ENCODE peak calls at places on chromosomes 6 and 20, in eight cellular contexts. Y is spleen, V is transverse colon, N is stomach, T is breast epithelium, X is sigmoid colon, S is HCT116, H is prostate gland. B is an unnamed sample.

GRCh38 chr20:33659341-33660034 is 2.6 kb upstream of the C20orf144 start:
- DNase-seq in N (no peak), T (no peak), X (peak; percentile 61), H (no peak), Y (peak; percentile 69), V (no peak), S (no peak), B (no peak)

GRCh38 chr20:19758888-19759331 is 852 bp downstream of the RIN2 start:
- DNase-seq in X (peak; percentile 83), N (peak; percentile 49), S (no peak), H (peak; percentile 66), Y (no peak), V (peak; percentile 59), T (peak; percentile 32), B (peak; percentile 92)

GRCh38 chr6:157143171-157143884 is 180.0 kb downstream of the TMEM242 start:
- DNase-seq in V (no peak), Y (no peak), N (no peak), H (no peak), T (no peak), S (no peak), X (no peak), B (no peak)

GRCh38 chr20:50224553-50225255 is 34.1 kb downstream of the CEBPB start:
- DNase-seq in X (peak; percentile 97), T (peak; percentile 69), Y (no peak), N (peak; percentile 42), V (peak; percentile 65), H (no peak), S (no peak), B (no peak)

GRCh38 chr6:46380152-46380807 is 111.0 kb downstream of the RCAN2 start:
- DNase-seq in N (no peak), Y (no peak), S (no peak), H (no peak), T (no peak), V (no peak), X (no peak), B (no peak)

GRCh38 chr6:127515794-127516675 is 3.1 kb downstream of the MTCL3 start:
- DNase-seq in Y (peak; percentile 91), T (no peak), S (peak; percentile 12), N (peak; percentile 47), H (peak; percentile 36), X (peak; percentile 77), V (peak; percentile 54), B (peak; percentile 38)

GRCh38 chr20:39960522-39961420 is 728.3 kb downstream of the MAFB start:
- DNase-seq in Y (no peak), T (peak; percentile 21), S (no peak), H (no peak), V (no peak), X (peak; percentile 63), N (no peak), B (peak; percentile 42)

GRCh38 chr20:62872184-62872862 is 10.7 kb upstream of the TCFL5 start:
- DNase-seq in V (no peak), X (no peak), S (no peak), T (no peak), Y (no peak), H (no peak), N (no peak), B (no peak)

GRCh38 chr6:136547336-136547735 is 2.9 kb downstream of the MAP7 start:
- DNase-seq in S (peak; percentile 21), V (no peak), N (no peak), X (no peak), H (no peak), Y (no peak), T (no peak), B (no peak)

GRCh38 chr20:61131944-61132343 is 120.1 kb upstream of the CDH4 start:
- DNase-seq in H (no peak), T (no peak), S (no peak), V (no peak), N (no peak), X (no peak), Y (no peak), B (no peak)

DNA sequence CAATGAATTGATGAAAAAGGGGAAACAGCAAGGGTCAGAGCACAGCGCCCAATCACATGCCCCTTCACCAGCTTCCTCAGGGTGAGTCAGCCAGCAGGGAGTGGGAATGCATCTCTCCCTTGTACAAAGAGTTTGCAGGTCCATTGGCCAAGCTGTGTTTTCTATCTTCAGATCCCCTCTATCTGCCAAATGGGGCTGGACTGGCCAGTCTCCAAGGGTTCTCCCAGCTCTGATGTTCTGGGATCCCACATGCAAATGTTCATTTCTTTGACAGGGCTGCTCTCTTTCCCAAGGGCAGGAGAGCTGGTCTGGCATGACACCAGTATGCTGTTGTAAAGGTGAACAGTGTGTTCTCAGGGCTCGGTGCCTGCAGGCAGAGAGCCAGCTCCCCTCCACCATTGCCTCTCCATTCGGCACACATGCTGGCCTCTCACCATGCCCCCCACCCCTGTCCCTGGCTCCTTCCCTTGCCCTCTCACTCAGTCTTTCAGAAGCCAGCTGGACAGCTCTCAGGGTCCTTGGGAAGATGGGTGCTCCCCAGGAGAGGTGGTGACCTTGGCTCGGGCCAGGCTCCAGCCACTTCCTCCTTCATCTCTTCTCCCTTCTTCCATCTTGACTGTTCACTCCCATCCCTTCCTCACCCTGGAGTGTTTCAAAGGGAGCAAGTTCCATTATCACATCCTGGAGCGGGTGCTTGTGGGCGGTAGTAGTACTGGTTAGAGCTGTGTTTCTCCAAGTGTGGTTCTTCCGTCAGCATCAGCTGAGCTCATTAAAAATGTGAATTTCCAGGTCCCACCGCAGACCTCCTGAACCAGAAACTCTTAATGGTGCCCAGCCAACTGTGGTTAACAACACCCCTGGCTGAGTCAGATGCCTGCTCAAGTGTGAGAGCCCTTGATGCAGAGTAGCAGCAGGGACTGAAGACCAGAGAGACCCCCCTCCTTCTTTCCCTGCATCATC is 24.7 kb downstream of the ANGPT4 start:
- DNase-seq in N (no peak), T (peak; percentile 30), X (peak; percentile 72), H (peak; percentile 88), Y (peak; percentile 52), S (no peak), V (no peak), B (peak; percentile 34)
- TF ChIP-seq POLR2AphosphoS5 in N (no peak), T (no peak), X (peak; percentile 78), H (peak; percentile 87), Y (no peak), S (no peak), V (no peak), B (no peak)

DNA sequence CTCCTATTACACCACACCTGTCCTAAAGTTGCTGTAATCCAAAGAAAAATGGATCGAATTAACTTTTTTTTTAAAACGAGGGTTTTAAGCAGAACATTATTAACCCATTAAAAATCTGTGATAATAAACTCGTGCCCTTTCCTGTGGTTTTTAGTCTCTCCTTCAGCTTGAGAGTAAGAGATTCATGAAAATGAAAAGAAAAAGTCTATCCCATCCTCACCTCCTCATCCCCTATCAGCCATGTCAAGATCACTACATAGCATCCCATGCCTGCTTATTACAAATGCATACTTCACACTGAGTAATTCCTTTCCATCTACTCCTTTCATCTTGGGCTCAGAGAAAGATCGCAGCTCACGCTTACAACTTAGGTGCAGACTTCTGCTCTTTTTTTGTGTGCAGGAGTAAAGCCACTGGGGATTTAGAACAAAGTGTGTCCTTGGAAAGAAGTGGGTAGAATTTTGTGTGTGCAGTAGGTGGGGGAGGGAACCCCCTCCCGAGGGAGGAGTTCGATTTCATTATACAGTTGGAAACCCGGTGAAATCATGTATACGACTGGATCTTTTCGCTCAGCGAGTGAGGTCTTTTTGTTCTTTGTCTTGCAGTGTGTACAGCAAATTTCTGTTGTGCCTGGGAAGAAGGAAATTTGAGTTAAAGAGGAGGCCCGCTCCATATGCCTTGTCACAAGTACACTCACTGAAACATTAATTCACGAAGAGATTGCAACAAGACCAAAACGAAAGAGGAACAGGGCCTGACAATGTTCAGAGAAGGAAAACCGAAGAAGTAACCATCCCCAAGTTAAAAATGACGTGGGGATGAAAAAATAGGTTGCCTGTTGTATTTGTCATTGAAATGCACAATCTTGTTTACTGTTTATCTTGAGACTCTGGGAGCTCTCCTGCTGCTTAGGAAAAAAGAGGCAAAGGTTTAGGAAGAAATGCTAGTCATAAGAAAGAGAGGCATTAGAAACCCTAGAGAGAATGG is 146.5 kb upstream of the ZNF217 start:
- DNase-seq in S (no peak), Y (no peak), N (no peak), V (no peak), X (no peak), T (no peak), H (no peak), B (no peak)
- TF ChIP-seq POLR2A in S (no peak), Y (no peak), N (no peak), V (no peak), X (no peak), T (no peak), H (no peak), B (no peak)

DNA sequence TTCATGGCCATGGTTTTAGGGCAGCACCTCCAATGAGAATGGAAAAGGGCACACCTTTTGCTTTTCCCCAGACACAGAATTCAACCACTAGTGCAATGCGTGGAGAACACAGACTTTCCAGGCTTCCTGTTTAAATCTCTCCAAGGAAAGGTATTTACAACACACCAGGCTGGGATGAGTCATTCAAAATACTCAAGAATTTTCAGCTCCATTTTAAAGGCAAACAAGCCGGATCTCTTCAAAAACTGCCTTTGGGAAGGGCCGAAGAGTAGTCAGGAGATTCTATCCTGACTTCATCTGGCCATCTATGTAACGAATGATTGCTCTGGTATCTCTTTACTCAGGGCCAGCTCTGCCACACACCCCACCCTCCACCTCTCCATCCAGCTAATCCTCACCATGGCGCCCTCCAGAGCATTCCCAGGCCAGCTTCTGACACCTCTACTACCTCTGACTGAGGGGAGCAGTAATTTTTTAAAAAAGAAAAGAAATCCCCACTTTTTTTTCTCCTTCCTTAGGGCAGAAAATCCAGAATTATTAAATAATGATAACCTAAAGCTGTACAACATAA is 254.6 kb downstream of the LY86 start:
- DNase-seq in H (no peak), S (no peak), Y (no peak), N (no peak), V (no peak), T (no peak), X (no peak), B (no peak)
- TF ChIP-seq CTCF in H (no peak), S (no peak), Y (no peak), N (no peak), V (no peak), T (no peak), X (no peak), B (no peak)

GRCh38 chr6:11526156-11526505 is 11.4 kb upstream of the TMEM170B start:
- DNase-seq in T (no peak), X (no peak), H (no peak), Y (no peak), N (no peak), V (no peak), S (no peak), B (no peak)

GRCh38 chr6:11522819-11523218 is 14.7 kb upstream of the TMEM170B start:
- DNase-seq in Y (no peak), S (no peak), N (no peak), V (peak; percentile 16), X (no peak), H (no peak), T (no peak), B (peak; percentile 50)

GRCh38 chr6:11527274-11527870 is 10.2 kb upstream of the TMEM170B start:
- DNase-seq in V (no peak), H (no peak), T (no peak), Y (no peak), S (no peak), X (no peak), N (no peak), B (no peak)

DNA sequence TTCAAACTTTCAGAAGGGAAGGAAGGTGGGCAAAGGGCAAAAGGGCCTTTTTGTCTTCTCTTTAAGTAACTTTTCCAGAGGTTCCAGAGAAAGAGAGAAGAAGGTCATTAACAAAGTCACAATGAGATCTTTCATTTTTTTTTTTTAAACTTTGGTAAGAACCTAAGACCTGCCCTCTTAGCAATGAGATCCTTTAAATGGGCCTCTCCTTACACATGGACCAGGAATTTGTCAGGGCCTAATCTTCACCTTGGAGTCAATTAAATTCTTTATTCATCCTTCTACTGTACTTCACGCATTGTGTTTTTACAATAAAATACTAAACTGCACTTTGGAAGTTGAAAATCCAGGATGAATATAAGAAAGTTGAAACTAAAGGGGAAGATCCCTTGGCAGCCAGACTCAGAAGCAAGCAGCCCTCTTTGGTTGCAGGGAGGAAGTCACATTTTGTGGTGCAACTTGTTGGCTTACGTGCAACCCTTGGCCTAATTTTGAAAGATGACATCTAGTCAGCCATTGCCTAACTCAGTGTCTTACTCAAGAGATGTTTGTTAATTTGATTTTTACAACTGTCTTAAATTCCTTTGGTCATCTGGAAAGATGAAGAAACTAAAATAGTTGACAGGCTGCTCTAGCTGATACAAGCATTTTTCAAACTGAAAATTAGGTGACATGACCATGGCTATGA is 11.9 kb upstream of the TMEM170B start:
- DNase-seq in X (no peak), H (no peak), S (no peak), V (no peak), Y (no peak), T (peak; percentile 28), N (no peak), B (peak; percentile 54)
- TF ChIP-seq POLR2AphosphoS5 in X (peak; percentile 69), H (no peak), S (no peak), V (peak; percentile 55), Y (no peak), T (peak; percentile 47), N (no peak), B (peak; percentile 93)